ENCODE peak calls at places on chromosomes 5 and 9, in ten cellular contexts. A is mucosa of descending colon, K is HepG2, O is heart left ventricle, L is fibroblast of lung, W is ascending aorta, E is brain microvascular endothelial cell, P is fibroblast of the aortic adventitia, C is Peyer's patch, Z is fibroblast of pulmonary artery. R is an unnamed sample.
A peak's percentile ranks its signal among the peaks of the same experiment; 100 is the strongest.

GRCh38 chr5:61010759-61011460 is 65.9 kb downstream of the NDUFAF2 start:
- DNase-seq in A (no peak), K (peak; percentile 8), O (no peak), L (no peak), W (no peak), E (no peak), P (no peak), C (no peak), Z (peak; percentile 30), R (no peak)

GRCh38 chr9:83955985-83956287 is 24.1 kb downstream of the HNRNPK start:
- DNase-seq in A (no peak), K (peak; percentile 36), O (no peak), L (no peak), W (peak; percentile 70), E (no peak), P (no peak), C (no peak), Z (no peak), R (no peak)

GRCh38 chr5:58410441-58410840 is 49.4 kb downstream of the PLK2 start:
- DNase-seq in A (no peak), K (no peak), O (no peak), L (peak; percentile 92), W (no peak), E (peak; percentile 74), P (peak; percentile 90), C (no peak), Z (peak; percentile 90), R (peak; percentile 43)

GRCh38 chr5:151461312-151461711 is 13.9 kb downstream of the SLC36A1 start:
- DNase-seq in A (no peak), K (no peak), O (no peak), L (no peak), W (no peak), E (no peak), P (no peak), C (no peak), Z (no peak), R (no peak)

GRCh38 chr9:5817776-5818336 is 15.1 kb downstream of the ERMP1 start:
- DNase-seq in A (no peak), K (peak; percentile 38), O (no peak), L (peak; percentile 81), W (no peak), E (peak; percentile 41), P (peak; percentile 75), C (no peak), Z (peak; percentile 62), R (no peak)

GRCh38 chr9:115739096-115739875 is 414.3 kb upstream of the PAPPA start:
- DNase-seq in A (no peak), K (no peak), O (no peak), L (no peak), W (no peak), E (no peak), P (peak; percentile 27), C (no peak), Z (peak; percentile 52), R (no peak)

GRCh38 chr9:18847576-18848275 is 185.3 kb downstream of the SAXO1 start:
- DNase-seq in A (no peak), K (no peak), O (no peak), L (no peak), W (no peak), E (no peak), P (no peak), C (no peak), Z (no peak), R (no peak)

GRCh38 chr5:50900952-50901510 is 234.6 kb downstream of the PARP8 start:
- DNase-seq in A (no peak), K (no peak), O (no peak), L (no peak), W (no peak), E (no peak), P (no peak), C (no peak), Z (no peak), R (no peak)

GRCh38 chr9:134268308-134268724 is 57.9 kb upstream of the RXRA start:
- DNase-seq in A (peak; percentile 76), K (peak; percentile 16), O (no peak), L (no peak), W (no peak), E (no peak), P (no peak), C (no peak), Z (no peak), R (no peak)

GRCh38 chr5:92801921-92802320 is 779.1 kb downstream of the NR2F1-AS1 start:
- DNase-seq in A (no peak), K (peak; percentile 36), O (no peak), L (peak; percentile 56), W (no peak), E (peak; percentile 20), P (peak; percentile 7), C (no peak), Z (peak; percentile 6), R (no peak)

GRCh38 chr5:172841-173251 is 18.4 kb upstream of the LRRC14B start:
- DNase-seq in A (no peak), K (no peak), O (no peak), L (no peak), W (peak; percentile 39), E (no peak), P (no peak), C (peak; percentile 10), Z (no peak), R (no peak)

GRCh38 chr5:13946111-13946510 is 1.6 kb upstream of the DNAH5 start:
- DNase-seq in A (no peak), K (no peak), O (no peak), L (peak; percentile 69), W (no peak), E (no peak), P (peak; percentile 34), C (no peak), Z (no peak), R (peak; percentile 64)

GRCh38 chr5:102579379-102579778 is 80.6 kb upstream of the SLCO6A1 start:
- DNase-seq in A (no peak), K (no peak), O (no peak), L (no peak), W (no peak), E (no peak), P (no peak), C (no peak), Z (no peak), R (no peak)

GRCh38 chr5:110063640-110064592 is 374.2 kb downstream of the MAN2A1 start:
- DNase-seq in A (no peak), K (no peak), O (no peak), L (peak; percentile 68), W (no peak), E (peak; percentile 21), P (no peak), C (no peak), Z (peak; percentile 8), R (peak; percentile 22)

GRCh38 chr9:137306546-137307254 is 4.6 kb upstream of the NRARP start:
- DNase-seq in A (peak; percentile 64), K (no peak), O (peak; percentile 42), L (no peak), W (peak; percentile 62), E (no peak), P (no peak), C (peak; percentile 54), Z (no peak), R (no peak)

GRCh38 chr9:137303893-137304382 is 1.9 kb upstream of the NRARP start:
- DNase-seq in A (peak; percentile 60), K (no peak), O (peak; percentile 23), L (no peak), W (no peak), E (no peak), P (no peak), C (peak; percentile 62), Z (no peak), R (no peak)

GRCh38 chr9:137304383-137305059 is 2.5 kb upstream of the NRARP start:
- DNase-seq in A (peak; percentile 65), K (no peak), O (peak; percentile 16), L (no peak), W (peak; percentile 59), E (no peak), P (no peak), C (peak; percentile 57), Z (peak; percentile 25), R (no peak)

GRCh38 chr9:137305788-137306545 is 3.9 kb upstream of the NRARP start:
- DNase-seq in A (peak; percentile 65), K (no peak), O (peak; percentile 65), L (no peak), W (peak; percentile 60), E (no peak), P (no peak), C (peak; percentile 51), Z (no peak), R (no peak)

GRCh38 chr9:137305060-137305787 is 3.2 kb upstream of the NRARP start:
- DNase-seq in A (peak; percentile 90), K (no peak), O (peak; percentile 82), L (peak; percentile 46), W (peak; percentile 66), E (peak; percentile 54), P (no peak), C (peak; percentile 87), Z (no peak), R (no peak)
- TF ChIP-seq CTCF in A (no peak), K (peak; percentile 39), O (peak; percentile 21), L (peak; percentile 17), W (no peak), E (peak; percentile 57), P (peak; percentile 17), C (peak; percentile 28), Z (no peak), R (peak; percentile 3)

GRCh38 chr5:32450952-32451351 is 6.4 kb upstream of the ZFR start:
- DNase-seq in A (no peak), K (peak; percentile 23), O (no peak), L (no peak), W (no peak), E (no peak), P (no peak), C (no peak), Z (no peak), R (no peak)
- TF ChIP-seq CTCF in A (no peak), K (peak; percentile 29), O (no peak), L (no peak), W (no peak), E (peak; percentile 44), P (no peak), C (no peak), Z (peak; percentile 26), R (no peak)

GRCh38 chr9:68785965-68786364 is 80.9 kb downstream of the PIP5K1B start:
- DNase-seq in A (no peak), K (no peak), O (no peak), L (no peak), W (no peak), E (no peak), P (no peak), C (no peak), Z (no peak), R (no peak)
- TF ChIP-seq CTCF in A (no peak), K (no peak), O (no peak), L (no peak), W (no peak), E (no peak), P (no peak), C (no peak), Z (no peak), R (no peak)

GRCh38 chr5:131139321-131139720 is 25.7 kb downstream of the HINT1 start:
- DNase-seq in A (no peak), K (no peak), O (no peak), L (no peak), W (no peak), E (no peak), P (no peak), C (no peak), Z (no peak), R (no peak)

GRCh38 chr5:131148835-131149234 is 16.2 kb downstream of the HINT1 start:
- DNase-seq in A (no peak), K (no peak), O (no peak), L (no peak), W (no peak), E (no peak), P (no peak), C (no peak), Z (no peak), R (no peak)

GRCh38 chr5:131147258-131147657 is 17.8 kb downstream of the HINT1 start:
- DNase-seq in A (no peak), K (no peak), O (no peak), L (peak; percentile 3), W (no peak), E (no peak), P (no peak), C (no peak), Z (no peak), R (no peak)

GRCh38 chr5:131142970-131143617 is 22.0 kb downstream of the HINT1 start:
- DNase-seq in A (no peak), K (no peak), O (no peak), L (no peak), W (no peak), E (no peak), P (no peak), C (no peak), Z (no peak), R (no peak)
- TF ChIP-seq CTCF in A (no peak), K (no peak), O (no peak), L (no peak), W (no peak), E (no peak), P (no peak), C (no peak), Z (no peak), R (no peak)

R was measured in astrocyte of the cerebellum.